ENCODE peak calls at places on chromosomes 4 and X, in five cellular contexts. One of them, this sample, is unnamed.

GRCh38 chr4:108030332-108030731 is 40.6 kb downstream of the HADH start:
- DNase-seq in DMS 273 treated with DMSO at 0.1 percent for 48 hours: peak
- DNase-seq in AG10803: peak
- DNase-seq in NCI-H748 treated with DMSO at 0.1 percent for 48 hours: peak
- DNase-seq in cerebellar cortex: peak
- DNase-seq in this sample: no peak

GRCh38 chr4:20254517-20255250 is 3.0 kb downstream of the SLIT2 start:
- DNase-seq in DMS 273 treated with DMSO at 0.1 percent for 48 hours: no peak
- DNase-seq in AG10803: peak
- DNase-seq in NCI-H748 treated with DMSO at 0.1 percent for 48 hours: peak
- DNase-seq in cerebellar cortex: no peak
- DNase-seq in this sample: no peak

GRCh38 chr4:170853422-170854021 is 763.8 kb upstream of the AADAT start:
- DNase-seq in DMS 273 treated with DMSO at 0.1 percent for 48 hours: no peak
- DNase-seq in AG10803: peak
- DNase-seq in NCI-H748 treated with DMSO at 0.1 percent for 48 hours: peak
- DNase-seq in cerebellar cortex: peak
- DNase-seq in this sample: peak

GRCh38 chr4:13173974-13174373 is 310.2 kb downstream of the RAB28 start:
- DNase-seq in DMS 273 treated with DMSO at 0.1 percent for 48 hours: no peak
- DNase-seq in AG10803: peak
- DNase-seq in NCI-H748 treated with DMSO at 0.1 percent for 48 hours: no peak
- DNase-seq in cerebellar cortex: no peak
- DNase-seq in this sample: no peak

GRCh38 chr4:56656346-56656643 is 24.8 kb downstream of the HOPX start:
- DNase-seq in DMS 273 treated with DMSO at 0.1 percent for 48 hours: no peak
- DNase-seq in AG10803: no peak
- DNase-seq in NCI-H748 treated with DMSO at 0.1 percent for 48 hours: no peak
- DNase-seq in cerebellar cortex: no peak
- DNase-seq in this sample: no peak

GRCh38 chrX:64205441-64205734 is at the start of gene AMER1:
- DNase-seq in DMS 273 treated with DMSO at 0.1 percent for 48 hours: no peak
- DNase-seq in AG10803: no peak
- DNase-seq in NCI-H748 treated with DMSO at 0.1 percent for 48 hours: no peak
- DNase-seq in cerebellar cortex: no peak
- DNase-seq in this sample: no peak

GRCh38 chrX:107924136-107924746 is 57.9 kb downstream of the TEX13B start:
- DNase-seq in DMS 273 treated with DMSO at 0.1 percent for 48 hours: no peak
- DNase-seq in AG10803: no peak
- DNase-seq in NCI-H748 treated with DMSO at 0.1 percent for 48 hours: no peak
- DNase-seq in cerebellar cortex: no peak
- DNase-seq in this sample: no peak

GRCh38 chr4:11471613-11472012 is 42.9 kb upstream of the HS3ST1 start:
- DNase-seq in DMS 273 treated with DMSO at 0.1 percent for 48 hours: no peak
- DNase-seq in AG10803: no peak
- DNase-seq in NCI-H748 treated with DMSO at 0.1 percent for 48 hours: no peak
- DNase-seq in cerebellar cortex: no peak
- DNase-seq in this sample: no peak

GRCh38 chr4:2417765-2418651 is at the start of gene ZFYVE28:
- DNase-seq in DMS 273 treated with DMSO at 0.1 percent for 48 hours: no peak
- DNase-seq in AG10803: peak
- DNase-seq in NCI-H748 treated with DMSO at 0.1 percent for 48 hours: no peak
- DNase-seq in cerebellar cortex: peak
- DNase-seq in this sample: no peak

GRCh38 chr4:54548098-54548620 is 109.6 kb upstream of the KIT start:
- DNase-seq in DMS 273 treated with DMSO at 0.1 percent for 48 hours: no peak
- DNase-seq in AG10803: peak
- DNase-seq in NCI-H748 treated with DMSO at 0.1 percent for 48 hours: no peak
- DNase-seq in cerebellar cortex: no peak
- DNase-seq in this sample: no peak

GRCh38 chr4:13544556-13545393 is 467 bp upstream of the NKX3-2 start:
- DNase-seq in DMS 273 treated with DMSO at 0.1 percent for 48 hours: peak
- DNase-seq in AG10803: peak
- DNase-seq in NCI-H748 treated with DMSO at 0.1 percent for 48 hours: peak
- DNase-seq in cerebellar cortex: peak
- DNase-seq in this sample: peak

This sample was measured in NCI-H1048.